ENCODE peak calls at places on chromosome 21, in four cellular contexts. W, D, T and F are unnamed samples.

GRCh38 chr21:39863111-39863510 is 4.1 kb upstream of the PCP4 start:
- DNase-seq in T (no peak), W (no peak), D (no peak), F (no peak)

GRCh38 chr21:29072873-29073221 is 601 bp downstream of the CCT8 start:
- DNase-seq in D (no peak), T (no peak), W (no peak), F (peak)

GRCh38 chr21:33196956-33197374 is 32.8 kb upstream of the IFNAR2 start:
- DNase-seq in W (peak), T (peak), D (no peak), F (peak)

GRCh38 chr21:17726047-17726446 is 93.1 kb downstream of the C21orf91 start:
- DNase-seq in D (no peak), W (no peak), T (no peak), F (peak)

GRCh38 chr21:42513985-42514882 is 582 bp downstream of the SLC37A1 start:
- DNase-seq in D (no peak), T (peak), W (peak), F (no peak)

GRCh38 chr21:20971296-20971921 is 26.8 kb upstream of the NCAM2 start:
- DNase-seq in D (no peak), W (peak), T (peak), F (peak)

GRCh38 chr21:34202553-34203332 is 129.4 kb downstream of the MRPS6 start:
- DNase-seq in D (no peak), T (no peak), W (peak), F (no peak)

GRCh38 chr21:36850372-36850771 is 116.1 kb downstream of the HLCS start:
- DNase-seq in W (no peak), T (no peak), D (no peak), F (no peak)

GRCh38 chr21:29155118-29155932 is 24.9 kb downstream of the MAP3K7CL start:
- DNase-seq in T (no peak), W (peak), D (no peak), F (no peak)

GRCh38 chr21:37673801-37674575 is 242.3 kb downstream of the KCNJ6 start:
- DNase-seq in T (no peak), D (no peak), W (no peak), F (no peak)

GRCh38 chr21:19553930-19554615 is 1150.5 kb upstream of the TMPRSS15 start:
- DNase-seq in T (no peak), W (no peak), D (no peak), F (no peak)

GRCh38 chr21:21367583-21367982 is 369.4 kb downstream of the NCAM2 start:
- DNase-seq in D (no peak), T (no peak), W (no peak), F (no peak)

GRCh38 chr21:42377951-42378340 is 11.6 kb upstream of the TFF1 start:
- DNase-seq in T (no peak), D (no peak), W (no peak), F (no peak)

GRCh38 chr21:43916691-43917514 is 51.9 kb downstream of the AGPAT3 start:
- DNase-seq in T (peak), D (peak), W (no peak), F (no peak)

GRCh38 chr21:40120944-40121575 is 253.8 kb downstream of the PCP4 start:
- DNase-seq in W (no peak), D (no peak), T (peak), F (peak)

GRCh38 chr21:42574234-42575027 is 60.8 kb downstream of the SLC37A1 start:
- DNase-seq in W (peak), D (no peak), T (peak), F (peak)

GRCh38 chr21:44054710-44055109 is 42.6 kb downstream of the TRAPPC10 start:
- DNase-seq in T (no peak), D (no peak), W (no peak), F (no peak)

GRCh38 chr21:39033878-39034589 is 149.2 kb downstream of the PSMG1 start:
- DNase-seq in T (no peak), D (no peak), W (no peak), F (peak)

GRCh38 chr21:18164933-18165332 is 79.7 kb upstream of the CHODL start:
- DNase-seq in T (no peak), W (no peak), D (no peak), F (no peak)

GRCh38 chr21:22421416-22422190 is 1423.4 kb downstream of the NCAM2 start:
- DNase-seq in T (no peak), D (no peak), W (no peak), F (no peak)

GRCh38 chr21:43938751-43939442 is 73.2 kb upstream of the TRAPPC10 start:
- DNase-seq in D (peak), T (peak), W (peak), F (peak)

DNA sequence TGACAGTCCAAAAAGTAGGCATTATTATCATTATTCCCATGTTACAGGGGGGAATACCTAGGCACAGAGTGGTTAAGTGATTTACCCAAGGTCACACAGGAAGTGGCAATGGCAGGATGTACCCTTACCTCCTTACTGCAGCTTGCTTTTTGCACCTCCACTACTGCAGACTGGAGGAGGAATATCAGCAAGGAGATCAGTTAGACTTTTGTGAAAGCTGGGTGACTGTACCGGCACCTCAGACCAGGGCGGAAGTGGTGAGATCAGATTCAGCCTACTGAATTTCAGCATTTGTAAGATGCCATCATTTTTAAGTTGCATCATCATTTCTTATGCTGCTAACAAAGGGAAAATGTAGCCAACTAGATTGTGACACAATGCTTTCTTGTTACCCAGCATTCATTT is 4.5 kb downstream of the ADARB1 start:
- DNase-seq in W (no peak), T (no peak), D (no peak), F (no peak)
- TF ChIP-seq CBFB in W (no peak), T (no peak), D (no peak), F (no peak)

DNA sequence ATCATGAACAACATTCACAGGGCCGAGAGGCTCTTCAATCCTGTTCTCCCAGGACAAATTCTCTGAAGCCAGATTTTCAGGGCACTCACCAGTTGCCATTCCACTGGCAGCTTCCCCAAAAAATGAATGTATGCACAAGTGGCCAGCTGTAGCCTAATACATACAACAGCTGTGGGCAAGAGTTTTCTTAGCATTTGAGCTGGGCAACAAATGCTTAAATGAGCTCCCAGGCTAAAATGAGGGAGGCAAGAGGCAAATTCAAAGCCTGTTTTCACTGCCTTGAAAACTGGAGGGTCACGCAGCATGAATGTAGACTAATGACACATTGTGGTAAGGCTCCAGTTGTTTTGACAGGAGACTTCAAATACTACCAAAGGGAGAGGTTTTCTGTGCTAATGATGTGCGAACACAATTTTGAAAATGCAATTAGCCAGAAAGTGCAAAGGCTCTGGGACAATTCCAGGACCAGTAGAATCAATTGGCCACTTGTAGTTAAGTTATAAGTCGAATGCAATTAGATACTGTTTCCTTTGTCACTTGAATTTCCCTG is 88.1 kb downstream of the TIAM1 start:
- DNase-seq in W (no peak), D (no peak), T (no peak), F (no peak)
- TF ChIP-seq CBFB in W (no peak), D (no peak), T (no peak), F (no peak)

GRCh38 chr21:45457161-45457831 is 52.3 kb downstream of the COL18A1 start:
- DNase-seq in D (no peak), W (no peak), T (no peak), F (no peak)
- TF ChIP-seq CBFB in D (no peak), W (no peak), T (no peak), F (no peak)

GRCh38 chr21:35211767-35212166 is 162.7 kb upstream of the RUNX1 start:
- DNase-seq in W (no peak), T (no peak), D (no peak), F (no peak)
- TF ChIP-seq CBFB in W (no peak), T (no peak), D (no peak), F (no peak)